ENCODE peak calls at places on chromosomes 7 and 10, in four cellular contexts. W is GM23248, E is body of pancreas, N is BE2C. G is an unnamed sample. For H3K4me1, the result is how much of the 10 kb centered on the place peaks cover.

GRCh38 chr7:122460936-122461335 is 156.4 kb upstream of the FEZF1 start:
- DNase-seq in E (no peak), N (no peak), W (no peak), G (no peak)

GRCh38 chr10:91312031-91312733 is 91.7 kb downstream of the PCGF5 start:
- DNase-seq in N (no peak), W (no peak), E (no peak), G (no peak)

GRCh38 chr7:19538036-19538435 is 170.8 kb downstream of the POLR1F start:
- DNase-seq in E (no peak), N (no peak), W (peak), G (no peak)

GRCh38 chr10:5775705-5776104 is 37.5 kb downstream of the GDI2 start:
- DNase-seq in N (no peak), E (no peak), W (no peak), G (peak)

GRCh38 chr10:77360121-77360520 is 277.5 kb downstream of the KCNMA1 start:
- DNase-seq in W (peak), N (peak), E (no peak), G (no peak)

GRCh38 chr10:108421256-108421655 is 1256.8 kb upstream of the SORCS1 start:
- DNase-seq in W (no peak), N (peak), E (no peak), G (no peak)

GRCh38 chr7:19852192-19852591 is 78.8 kb upstream of the TMEM196 start:
- DNase-seq in E (no peak), W (no peak), N (no peak), G (no peak)

GRCh38 chr7:139078911-139079310 is 30.6 kb downstream of the ZC3HAV1 start:
- DNase-seq in E (no peak), W (no peak), N (no peak), G (no peak)

GRCh38 chr10:23150610-23151009 is 41.5 kb upstream of the PTF1A start:
- DNase-seq in N (no peak), E (no peak), W (no peak), G (no peak)

GRCh38 chr10:22321831-22322662 is 1.1 kb downstream of the BMI1 start:
- DNase-seq in E (peak), N (no peak), W (peak), G (no peak)

GRCh38 chr10:98076086-98076485 is 45.7 kb upstream of the CRTAC1 start:
- DNase-seq in W (no peak), N (no peak), E (no peak), G (no peak)

GRCh38 chr10:30749368-30749767 is 119.8 kb upstream of the LYZL2 start:
- DNase-seq in E (no peak), W (peak), N (no peak), G (no peak)

GRCh38 chr10:126243976-126244375 is 144.3 kb downstream of the ADAM12 start:
- DNase-seq in E (no peak), N (no peak), W (peak), G (no peak)

GRCh38 chr7:139645572-139646523 is 122.4 kb downstream of the CLEC2L start:
- DNase-seq in N (peak), W (peak), E (peak), G (peak)

GRCh38 chr10:110859947-110860376 is 11.8 kb upstream of the PDCD4 start:
- DNase-seq in E (no peak), W (peak), N (no peak), G (no peak)

GRCh38 chr10:110861930-110862677 is 9.6 kb upstream of the PDCD4 start:
- DNase-seq in W (peak), E (no peak), N (no peak), G (no peak)

GRCh38 chr10:110861476-110861875 is 10.3 kb upstream of the PDCD4 start:
- DNase-seq in E (no peak), N (no peak), W (no peak), G (no peak)

GRCh38 chr10:110859206-110859946 is 12.4 kb upstream of the PDCD4 start:
- DNase-seq in N (no peak), W (peak), E (peak), G (no peak)

GRCh38 chr10:110860576-110861241 is 11.0 kb upstream of the PDCD4 start:
- DNase-seq in E (no peak), W (no peak), N (peak), G (no peak)
- H3K4me1 ChIP-seq in E (half or more), W (under half), N (under half), G (half or more)

GRCh38 chr7:30977896-30978564 is 14.3 kb downstream of the GHRHR start:
- DNase-seq in W (peak), N (peak), E (peak), G (peak)

GRCh38 chr7:30975257-30975899 is 11.6 kb downstream of the GHRHR start:
- DNase-seq in N (no peak), E (no peak), W (no peak), G (no peak)

GRCh38 chr7:30976381-30976780 is 12.6 kb downstream of the GHRHR start:
- DNase-seq in N (no peak), W (no peak), E (no peak), G (no peak)

GRCh38 chr7:30979027-30979426 is 15.3 kb downstream of the GHRHR start:
- DNase-seq in E (no peak), N (no peak), W (no peak), G (peak)

GRCh38 chr7:30977222-30977621 is 13.5 kb downstream of the GHRHR start:
- DNase-seq in W (no peak), N (no peak), E (no peak), G (no peak)
- H3K4me1 ChIP-seq in W (under half), N (under half), E (under half), G (under half)

GRCh38 chr7:77542399-77542798 is 5.3 kb downstream of the PTPN12 start:
- DNase-seq in E (no peak), W (peak), N (no peak), G (no peak)
- H3K4me1 ChIP-seq in E (under half), W (under half), N (under half), G (half or more)

GRCh38 chr10:3764626-3765375 is 20.2 kb downstream of the KLF6 start:
- DNase-seq in E (no peak), N (no peak), W (no peak), G (no peak)
- H3K4me1 ChIP-seq in E (under half), N (under half), W (under half), G (under half)

GRCh38 chr7:116216956-116217570 is 6.7 kb downstream of the TES start:
- DNase-seq in W (peak), E (no peak), N (no peak), G (no peak)

GRCh38 chr7:116219288-116219687 is 8.9 kb downstream of the TES start:
- DNase-seq in W (no peak), N (no peak), E (no peak), G (no peak)

GRCh38 chr7:116215550-116215949 is 5.2 kb downstream of the TES start:
- DNase-seq in E (no peak), W (no peak), N (no peak), G (no peak)

GRCh38 chr7:116218747-116219146 is 8.4 kb downstream of the TES start:
- DNase-seq in N (no peak), W (no peak), E (no peak), G (no peak)

GRCh38 chr7:116218051-116218645 is 7.8 kb downstream of the TES start:
- DNase-seq in W (peak), N (no peak), E (no peak), G (no peak)
- H3K4me1 ChIP-seq in W (under half), N (under half), E (under half), G (under half)

DNA sequence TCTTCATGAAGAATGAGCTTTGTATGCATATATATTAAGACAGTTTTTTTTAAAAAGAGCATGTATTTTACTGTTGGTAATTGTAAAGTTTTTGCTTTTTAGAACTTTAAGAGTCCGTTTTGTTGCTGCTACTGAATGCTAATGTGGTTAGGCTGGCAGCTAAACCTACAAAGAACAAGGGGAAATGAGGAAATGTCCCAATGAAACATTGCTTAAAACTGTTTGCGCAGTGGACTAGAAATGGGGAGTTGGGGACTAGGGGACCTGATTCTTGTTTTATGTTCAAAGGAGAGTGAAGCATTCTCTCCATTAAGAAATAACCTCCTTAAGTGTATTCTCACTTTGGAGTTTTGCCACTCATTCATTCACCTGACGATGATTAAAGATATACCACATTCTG is 5.7 kb downstream of the NRF1 start:
- DNase-seq in W (no peak), E (no peak), N (no peak), G (no peak)
- H3K4me1 ChIP-seq in W (under half), E (under half), N (under half), G (half or more)

GRCh38 chr10:75746356-75746755 is 314.9 kb downstream of the LRMDA start:
- DNase-seq in W (no peak), E (no peak), N (no peak), G (no peak)
- H3K4me1 ChIP-seq in W (under half), E (under half), N (under half), G (under half)

GRCh38 chr10:122849090-122849489 is 3.4 kb upstream of the CUZD1 start:
- DNase-seq in W (no peak), N (no peak), E (no peak), G (no peak)

GRCh38 chr10:122849900-122850605 is 4.4 kb upstream of the CUZD1 start:
- DNase-seq in E (no peak), W (no peak), N (no peak), G (no peak)

GRCh38 chr10:122845783-122846332 is at the start of gene CUZD1:
- DNase-seq in N (no peak), W (no peak), E (peak), G (no peak)

GRCh38 chr10:122850705-122851640 is 5.3 kb upstream of the CUZD1 start:
- DNase-seq in N (no peak), E (peak), W (peak), G (no peak)

DNA sequence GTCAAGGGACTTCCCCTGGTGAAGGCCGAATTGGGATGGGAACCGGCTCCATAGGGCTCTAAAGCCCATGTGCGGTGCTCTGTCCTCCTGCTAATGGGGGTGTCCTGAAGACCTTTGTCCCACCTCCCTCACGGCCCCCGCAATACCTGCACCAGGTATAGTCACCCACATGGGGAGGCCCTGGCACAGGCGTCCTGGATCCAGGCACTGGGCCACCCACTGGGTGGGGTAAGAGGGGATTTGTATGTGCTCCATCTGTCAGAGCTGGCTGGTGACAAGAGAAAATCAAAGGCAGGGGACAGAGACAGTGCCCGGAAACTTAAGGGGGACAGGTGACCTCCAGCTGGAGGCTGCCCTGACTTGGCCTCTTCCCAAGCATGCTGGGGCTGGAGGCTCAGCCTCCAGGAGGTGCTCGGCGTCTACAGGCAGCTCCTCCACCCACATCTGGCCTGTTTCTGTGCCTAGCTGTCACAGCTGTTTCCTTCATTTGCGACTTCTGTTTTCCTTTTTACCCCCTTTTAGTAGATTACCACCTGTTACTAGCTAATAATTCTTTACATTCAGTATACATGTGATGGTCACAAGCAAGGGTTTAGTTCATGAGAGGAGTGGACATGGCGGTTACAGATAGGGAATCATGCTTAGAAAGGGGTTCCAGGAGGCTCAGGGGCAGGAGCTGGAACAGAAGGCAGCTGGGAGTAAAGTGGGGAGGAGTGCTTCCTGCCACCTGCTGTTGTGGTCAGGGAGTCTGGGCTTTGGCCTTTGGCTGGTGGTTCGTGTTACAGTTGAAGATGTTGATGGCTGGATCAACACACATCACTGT is 2.3 kb upstream of the CUZD1 start:
- DNase-seq in W (no peak), N (no peak), E (no peak), G (peak)
- H3K4me1 ChIP-seq in W (under half), N (under half), E (half or more), G (under half)

DNA sequence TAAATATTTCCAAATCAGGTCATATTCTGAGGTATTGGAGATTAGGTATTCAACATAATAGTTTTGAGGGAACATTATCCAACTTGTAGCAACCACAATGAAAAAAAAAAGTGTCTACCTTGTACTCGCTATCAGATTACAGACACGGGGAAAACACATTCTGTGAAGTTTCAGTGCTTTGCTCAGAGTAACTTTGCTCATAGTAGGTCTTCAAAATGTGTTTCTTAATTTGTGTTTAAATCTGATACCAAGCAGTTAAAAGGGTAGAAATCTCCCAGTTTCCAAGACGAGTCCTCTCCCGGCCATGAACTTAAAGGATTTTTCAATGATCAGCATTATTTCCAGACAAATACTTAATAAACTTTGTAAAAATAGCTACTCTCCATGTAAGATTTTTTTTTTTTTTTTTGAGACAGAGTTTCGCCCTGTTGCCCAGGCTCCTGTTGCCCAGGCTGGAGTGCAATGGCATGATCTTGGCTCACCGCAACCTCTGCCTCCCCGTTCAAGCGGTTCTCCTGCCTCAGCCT is 39.2 kb downstream of the DDIT4 start:
- DNase-seq in W (no peak), N (no peak), E (no peak), G (no peak)
- H3K4me1 ChIP-seq in W (under half), N (under half), E (half or more), G (half or more)

G was measured in upper lobe of left lung.